ENCODE peak calls at places on chromosomes 11 and 22, in six cellular contexts. J is spleen, B is psoas muscle, P is dorsolateral prefrontal cortex, E is pancreas, T is GM23338. M is an unnamed sample.

GRCh38 chr11:75158241-75158640 is 7.3 kb downstream of the SLCO2B1 start:
- DNase-seq in B (no peak), T (no peak), P (no peak), E (no peak), J (no peak), M (no peak)

GRCh38 chr22:36365020-36365411 is 22.8 kb downstream of the MYH9 start:
- DNase-seq in B (peak; percentile 62), P (no peak), J (no peak), E (no peak), T (no peak), M (peak; percentile 72)

GRCh38 chr11:73716153-73717056 is 44.5 kb downstream of the RAB6A start:
- DNase-seq in T (no peak), E (no peak), B (no peak), J (no peak), P (no peak), M (no peak)

GRCh38 chr11:15053201-15053685 is 20.1 kb upstream of the CALCB start:
- DNase-seq in T (no peak), J (no peak), P (no peak), E (no peak), B (no peak), M (no peak)

GRCh38 chr11:90344546-90344945 is 121.7 kb upstream of the CHORDC1 start:
- DNase-seq in B (no peak), P (no peak), J (no peak), T (no peak), E (no peak), M (no peak)

GRCh38 chr11:29093416-29093815 is 923.4 kb downstream of the KCNA4 start:
- DNase-seq in P (no peak), J (no peak), E (no peak), B (no peak), T (no peak), M (no peak)

GRCh38 chr11:83122050-83122449 is 34.9 kb upstream of the PCF11 start:
- DNase-seq in E (no peak), T (no peak), J (no peak), P (no peak), B (no peak), M (no peak)

GRCh38 chr11:1793091-1793490 is 29.4 kb upstream of the CTSD start:
- DNase-seq in J (no peak), P (no peak), E (no peak), T (no peak), B (no peak), M (no peak)

GRCh38 chr11:65290448-65291165 is 24.1 kb upstream of the CDC42EP2 start:
- DNase-seq in J (peak; percentile 87), T (no peak), P (peak; percentile 86), E (peak; percentile 74), B (peak; percentile 95), M (peak; percentile 69)

GRCh38 chr11:118619444-118620205 is 12.2 kb downstream of the PHLDB1 start:
- DNase-seq in T (no peak), P (no peak), J (peak; percentile 37), E (no peak), B (peak; percentile 20), M (no peak)

GRCh38 chr11:112298535-112298934 is 37.9 kb upstream of the PLET1 start:
- DNase-seq in P (no peak), E (no peak), T (no peak), B (peak; percentile 68), J (no peak), M (peak; percentile 50)

GRCh38 chr11:130413383-130414106 is 14.9 kb downstream of the ADAMTS8 start:
- DNase-seq in T (no peak), P (no peak), E (no peak), J (no peak), B (peak; percentile 38), M (no peak)

GRCh38 chr11:79694368-79694767 is 253.5 kb upstream of the TENM4 start:
- DNase-seq in P (no peak), T (no peak), J (no peak), E (no peak), B (no peak), M (no peak)

GRCh38 chr11:69601346-69601975 is 39.5 kb upstream of the CCND1 start:
- DNase-seq in P (no peak), B (no peak), E (no peak), T (no peak), J (no peak), M (no peak)

GRCh38 chr11:73797457-73797856 is 9.8 kb downstream of the MRPL48 start:
- DNase-seq in E (peak; percentile 94), T (no peak), J (no peak), P (peak; percentile 66), B (peak; percentile 87), M (no peak)

GRCh38 chr11:110297726-110298297 is 1.4 kb upstream of the RDX start:
- DNase-seq in E (no peak), B (no peak), P (no peak), T (peak; percentile 43), J (no peak), M (no peak)

GRCh38 chr11:67732045-67732787 is 57.8 kb upstream of the ALDH3B2 start:
- DNase-seq in E (peak; percentile 74), B (peak; percentile 51), P (no peak), J (no peak), T (peak; percentile 66), M (no peak)

GRCh38 chr22:17112491-17113042 is 8.6 kb downstream of the TMEM121B start:
- DNase-seq in E (no peak), P (no peak), T (no peak), J (peak; percentile 48), B (no peak), M (no peak)

GRCh38 chr22:29306830-29307657 is 594 bp downstream of the GAS2L1 start:
- DNase-seq in T (peak; percentile 93), J (peak; percentile 86), E (peak; percentile 91), B (peak; percentile 89), P (peak; percentile 40), M (peak; percentile 89)

GRCh38 chr11:19698493-19699292 is 13.9 kb upstream of the NAV2 start:
- DNase-seq in T (no peak), B (peak; percentile 89), E (no peak), P (no peak), J (no peak), M (peak; percentile 81)

GRCh38 chr22:22479999-22480532 is 28.5 kb downstream of the ZNF280B start:
- DNase-seq in E (no peak), P (no peak), T (no peak), J (no peak), B (no peak), M (no peak)

GRCh38 chr22:39396797-39397195 is 2.8 kb upstream of the TAB1 start:
- DNase-seq in B (peak; percentile 36), E (peak; percentile 9), T (no peak), P (no peak), J (no peak), M (no peak)

GRCh38 chr11:434496-434895 is 7.3 kb downstream of the ANO9 start:
- DNase-seq in P (no peak), J (peak; percentile 70), B (peak; percentile 44), E (no peak), T (no peak), M (no peak)

GRCh38 chr22:50192825-50193204 is 7.1 kb downstream of the TRABD start:
- DNase-seq in B (no peak), E (peak; percentile 80), J (peak; percentile 89), T (no peak), P (no peak), M (no peak)

GRCh38 chr11:123194308-123195181 is 503 bp downstream of the CLMP start:
- DNase-seq in E (peak; percentile 61), J (no peak), B (peak; percentile 58), P (no peak), T (peak; percentile 77), M (no peak)

GRCh38 chr22:46462726-46463371 is 74.6 kb downstream of the CELSR1 start:
- DNase-seq in E (no peak), B (no peak), P (no peak), T (no peak), J (no peak), M (no peak)

GRCh38 chr11:10387209-10388083 is 67.6 kb upstream of the AMPD3 start:
- DNase-seq in E (no peak), T (no peak), J (no peak), P (no peak), B (peak; percentile 87), M (no peak)

GRCh38 chr11:131850507-131850906 is 480.1 kb downstream of the NTM start:
- DNase-seq in B (no peak), E (no peak), T (no peak), P (no peak), J (no peak), M (no peak)

GRCh38 chr22:37633693-37634504 is 5.6 kb upstream of the SH3BP1 start:
- DNase-seq in J (peak; percentile 96), P (peak; percentile 63), E (no peak), T (peak; percentile 86), B (peak; percentile 94), M (peak; percentile 88)
- TF ChIP-seq CTCF in J (peak; percentile 41), P (peak; percentile 51), E (no peak), T (peak; percentile 3), B (no peak), M (no peak)

DNA sequence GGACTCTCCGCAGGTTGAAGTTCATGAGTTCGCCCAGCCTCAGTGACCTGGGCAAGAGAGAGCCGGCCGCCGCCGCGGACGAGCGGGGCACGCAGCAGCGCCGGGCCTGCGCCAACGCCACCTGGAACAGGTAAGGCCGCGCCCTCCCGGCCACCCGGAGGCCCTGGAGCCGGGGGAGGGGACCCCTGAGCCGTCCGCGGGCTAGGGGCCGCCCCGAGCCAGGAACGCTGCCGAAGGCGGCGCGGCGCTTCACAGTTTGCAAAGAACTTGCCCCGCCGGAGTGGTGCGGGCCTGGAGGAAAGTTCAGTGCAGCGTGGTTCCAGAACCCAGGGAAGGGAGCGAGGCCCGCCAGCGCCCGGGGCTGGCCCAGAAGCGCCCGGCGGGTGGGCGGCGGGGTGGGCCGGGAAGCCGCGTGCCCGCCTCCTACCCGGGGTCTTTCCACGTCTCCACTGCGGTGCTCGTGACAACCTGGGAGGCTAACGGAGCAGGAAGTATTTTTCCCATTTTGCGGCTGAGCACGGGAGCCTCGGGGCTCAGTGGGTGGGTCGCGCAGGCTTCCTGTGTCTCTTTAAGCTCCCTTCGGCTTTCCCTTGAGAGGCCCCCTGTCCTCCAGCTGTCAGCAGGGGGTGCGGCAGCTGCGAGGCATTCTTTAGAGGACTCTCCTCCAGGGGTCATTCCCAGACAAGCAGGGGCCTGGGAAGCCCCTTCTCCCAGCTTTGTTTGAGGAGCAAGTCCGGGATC is 645 bp downstream of the PRR5 start:
- DNase-seq in E (peak; percentile 85), T (peak; percentile 78), P (no peak), B (no peak), J (peak; percentile 89), M (no peak)
- TF ChIP-seq CTCF in E (no peak), T (no peak), P (no peak), B (no peak), J (peak; percentile 15), M (no peak)

GRCh38 chr11:113345978-113346377 is 31.6 kb downstream of the TTC12 start:
- DNase-seq in B (no peak), E (no peak), P (no peak), J (no peak), T (no peak), M (no peak)
- TF ChIP-seq CTCF in B (no peak), E (no peak), P (no peak), J (no peak), T (no peak), M (no peak)

DNA sequence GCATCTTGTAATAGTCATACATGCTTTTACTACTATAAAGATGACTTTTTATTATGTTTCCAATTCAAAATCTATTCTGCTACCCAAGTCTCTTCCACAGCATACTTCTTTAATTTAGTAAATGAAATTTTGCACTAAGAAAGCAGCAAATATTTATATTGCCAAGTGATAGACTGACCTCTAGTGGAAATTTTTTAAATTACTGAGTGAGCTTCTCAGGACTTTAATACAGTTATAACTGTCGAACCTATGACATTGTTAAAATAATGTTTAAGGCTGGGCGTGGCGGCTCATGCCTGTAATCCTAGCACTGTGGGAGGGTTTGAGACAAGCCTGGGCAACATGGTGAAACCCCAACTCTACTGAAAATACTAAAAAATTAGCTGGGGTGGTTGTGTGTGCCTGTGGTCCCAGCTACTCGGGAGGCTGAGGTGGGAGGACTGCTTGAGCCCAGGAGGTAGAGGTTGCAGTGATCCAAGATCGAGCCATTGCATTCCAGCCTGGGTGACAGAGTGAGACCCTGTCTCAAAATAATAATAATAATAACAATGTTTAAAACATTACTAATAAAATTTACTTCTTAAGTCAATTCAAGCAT is 27.3 kb downstream of the STK33 start:
- DNase-seq in P (no peak), J (no peak), T (peak; percentile 72), E (no peak), B (no peak), M (no peak)
- TF ChIP-seq CTCF in P (peak; percentile 90), J (peak; percentile 65), T (peak; percentile 86), E (peak; percentile 60), B (peak; percentile 78), M (peak; percentile 77)

M was measured in right lobe of liver.